ENCODE peak calls at places on chromosomes 6 and 20, in seven cellular contexts. M, F, H, U, V, J and Z are unnamed samples.
A peak's percentile ranks its signal among the peaks of the same experiment; 100 is the strongest.

GRCh38 chr6:35497571-35498406 is 910 bp upstream of the TEAD3 start:
- DNase-seq in M (peak; percentile 42), J (peak; percentile 85), V (peak; percentile 86), U (peak; percentile 82), H (no peak), F (peak; percentile 56), Z (peak; percentile 68)

GRCh38 chr6:31070711-31071197 is 41.6 kb downstream of the C6orf15 start:
- DNase-seq in M (no peak), U (peak; percentile 36), V (peak; percentile 87), J (no peak), H (peak; percentile 34), F (no peak), Z (peak; percentile 86)

GRCh38 chr20:9147553-9148024 is 78.7 kb downstream of the PLCB4 start:
- DNase-seq in J (no peak), M (no peak), H (no peak), U (no peak), V (no peak), F (no peak), Z (peak; percentile 20)

GRCh38 chr6:84220809-84221409 is 6.5 kb downstream of the CEP162 start:
- DNase-seq in H (peak; percentile 25), J (no peak), V (peak; percentile 61), F (no peak), M (no peak), U (no peak), Z (peak; percentile 64)

GRCh38 chr6:14089224-14089623 is 28.3 kb upstream of the CD83 start:
- DNase-seq in F (no peak), J (no peak), M (no peak), V (no peak), U (no peak), H (peak; percentile 42), Z (no peak)

GRCh38 chr6:25172819-25173218 is 106.4 kb upstream of the CARMIL1 start:
- DNase-seq in U (no peak), H (no peak), V (peak; percentile 93), J (peak; percentile 59), F (no peak), M (no peak), Z (peak; percentile 94)

GRCh38 chr20:56554869-56555268 is 21.8 kb downstream of the FAM209B start:
- DNase-seq in U (peak; percentile 81), F (peak; percentile 38), V (peak; percentile 95), J (no peak), M (peak; percentile 97), H (peak; percentile 80), Z (peak; percentile 91)

GRCh38 chr20:56778765-56779195 is 149.7 kb downstream of the TFAP2C start:
- DNase-seq in V (peak; percentile 78), M (no peak), H (no peak), J (no peak), U (peak; percentile 13), F (no peak), Z (peak; percentile 10)

GRCh38 chr6:148075352-148075751 is 267.3 kb upstream of the SASH1 start:
- DNase-seq in F (no peak), M (no peak), V (no peak), H (no peak), J (no peak), U (no peak), Z (no peak)

GRCh38 chr6:110410534-110410933 is 4.8 kb downstream of the DDO start:
- DNase-seq in H (no peak), J (no peak), M (no peak), V (no peak), F (no peak), U (no peak), Z (no peak)

GRCh38 chr6:123316733-123317323 is 319.9 kb downstream of the TRDN start:
- DNase-seq in J (no peak), U (no peak), F (no peak), M (peak; percentile 14), H (peak; percentile 3), V (peak; percentile 40), Z (peak; percentile 45)

DNA sequence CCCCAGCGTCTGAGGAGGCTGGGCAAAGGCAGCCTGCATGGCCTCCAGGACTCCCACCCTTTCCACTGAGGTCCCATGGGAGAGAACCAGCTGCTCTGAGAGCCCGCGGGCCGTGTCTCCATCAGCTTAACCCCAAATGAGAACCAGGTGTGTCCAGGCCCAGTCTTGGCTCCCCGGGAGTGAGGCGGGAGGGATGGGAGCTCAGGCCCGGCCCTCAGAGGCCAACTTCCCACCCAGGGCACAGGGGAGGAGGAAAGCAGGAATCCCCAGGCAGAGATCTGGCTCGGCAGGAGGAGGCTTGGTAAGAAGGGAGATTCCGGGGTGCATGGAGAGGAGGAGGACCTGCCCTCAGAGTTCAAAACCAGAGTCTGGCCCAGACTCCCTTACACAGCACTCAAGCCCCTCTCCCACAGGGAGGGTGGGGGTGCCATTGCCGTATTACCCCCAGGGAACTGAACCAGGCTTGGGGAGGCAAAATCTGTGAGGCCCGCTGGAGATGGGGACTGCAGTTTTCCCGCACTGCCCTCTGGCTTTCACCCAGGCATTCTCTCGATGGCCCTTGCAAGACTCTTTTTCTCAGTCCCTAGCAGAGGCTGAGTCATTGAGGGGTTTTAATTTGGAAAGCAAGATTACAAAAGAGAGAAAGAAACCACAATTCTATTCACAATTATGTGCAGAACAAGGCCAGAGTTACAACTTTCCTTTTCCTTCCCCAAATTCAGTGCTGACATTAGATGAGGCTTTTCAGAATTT is 17.1 kb downstream of the FOXF2 start:
- DNase-seq in H (no peak), F (no peak), V (no peak), M (no peak), J (no peak), U (no peak), Z (peak; percentile 69)
- TF ChIP-seq CTCF in H (no peak), F (no peak), V (no peak), M (no peak), J (no peak), U (no peak), Z (no peak)

GRCh38 chr20:62179162-62179504 is 3.7 kb upstream of the MTG2 start:
- DNase-seq in M (no peak), J (no peak), H (no peak), U (no peak), V (no peak), F (no peak), Z (no peak)

GRCh38 chr20:62183426-62184142 is 756 bp downstream of the MTG2 start:
- DNase-seq in F (no peak), V (no peak), H (no peak), M (no peak), J (no peak), U (no peak), Z (peak; percentile 14)

GRCh38 chr20:62182469-62183425 is at the start of gene MTG2:
- DNase-seq in H (peak; percentile 98), J (peak; percentile 98), F (peak; percentile 98), V (peak; percentile 95), U (peak; percentile 95), M (peak; percentile 98), Z (peak; percentile 93)

GRCh38 chr20:62178316-62179161 is 4.3 kb upstream of the MTG2 start:
- DNase-seq in U (no peak), M (no peak), H (no peak), J (no peak), F (no peak), V (no peak), Z (no peak)

GRCh38 chr20:62181808-62182207 is 1.0 kb upstream of the MTG2 start:
- DNase-seq in V (no peak), J (no peak), F (no peak), U (no peak), H (no peak), M (no peak), Z (no peak)
- H3K4me3 ChIP-seq in V (peak overlapping the region; percentile 93), J (peak overlapping the region; percentile 94), F (no peak overlapping the region), U (no peak overlapping the region), H (peak overlapping the region; percentile 97), M (peak overlapping the region; percentile 77), Z (peak overlapping the region; percentile 95)

GRCh38 chr6:87029711-87030314 is 65.1 kb downstream of the CGA start:
- DNase-seq in V (peak; percentile 75), H (peak; percentile 52), F (no peak), M (peak; percentile 51), U (no peak), J (no peak), Z (peak; percentile 77)
- TF ChIP-seq CTCF in V (peak; percentile 66), H (peak; percentile 50), F (peak; percentile 38), M (peak; percentile 69), U (peak; percentile 30), J (peak; percentile 55), Z (peak; percentile 65)

DNA sequence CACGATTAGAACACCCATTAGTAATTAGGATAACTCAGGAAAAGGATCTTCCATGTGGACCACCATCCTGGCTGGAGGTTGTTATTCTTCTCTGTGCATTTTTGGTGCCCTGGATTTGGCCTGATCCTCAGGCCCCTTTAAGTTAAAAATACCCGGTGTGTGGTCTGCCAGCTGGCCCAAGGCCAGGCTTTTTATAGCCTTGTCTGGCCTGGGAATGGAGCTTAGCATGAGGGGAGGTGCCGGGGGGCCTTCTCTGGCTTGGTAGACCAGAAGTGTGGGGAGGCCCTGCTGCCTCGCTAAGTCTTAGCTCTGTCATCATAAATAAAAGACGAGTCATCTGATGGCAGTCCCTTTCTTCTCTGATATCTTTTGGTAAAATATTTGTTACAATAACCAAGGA is 71.4 kb downstream of the ARID1B start:
- DNase-seq in V (peak; percentile 60), F (no peak), H (no peak), U (peak; percentile 89), J (no peak), M (no peak), Z (peak; percentile 61)
- H3K4me3 ChIP-seq in V (no peak overlapping the region), F (no peak overlapping the region), H (no peak overlapping the region), U (no peak overlapping the region), J (no peak overlapping the region), M (no peak overlapping the region), Z (no peak overlapping the region)

GRCh38 chr20:38404016-38404415 is 31.1 kb downstream of the SNHG17 start:
- DNase-seq in J (no peak), H (no peak), V (no peak), F (no peak), U (no peak), M (no peak), Z (no peak)
- TF ChIP-seq CTCF in J (no peak), H (no peak), V (no peak), F (no peak), U (no peak), M (no peak), Z (no peak)

DNA sequence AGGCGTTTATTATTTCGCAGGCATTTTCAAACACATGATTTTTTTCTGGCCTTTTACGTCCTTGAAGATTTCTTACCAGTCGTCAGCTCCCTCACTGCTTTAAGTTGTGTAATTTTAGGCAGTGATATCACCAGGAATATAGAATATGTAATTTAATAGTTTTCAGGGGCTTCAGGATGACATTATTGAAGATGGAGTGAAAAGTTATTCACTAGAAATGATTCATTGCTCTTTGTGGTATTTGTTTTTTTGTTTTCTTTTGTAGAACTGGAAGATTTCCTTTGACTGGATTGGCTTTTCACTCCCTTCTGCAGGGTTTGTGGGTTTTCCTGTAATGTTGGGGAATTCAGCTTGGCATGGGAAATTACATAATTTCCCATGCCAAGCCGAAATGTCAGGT is 2.0 kb downstream of the LRRC1 start:
- DNase-seq in V (no peak), J (no peak), F (no peak), M (no peak), U (no peak), H (no peak), Z (no peak)
- H3K4me3 ChIP-seq in V (no peak overlapping the region), J (peak overlapping the region; percentile 84), F (peak overlapping the region; percentile 80), M (peak overlapping the region; percentile 87), U (no peak overlapping the region), H (no peak overlapping the region), Z (no peak overlapping the region)